ENCODE peak calls at places on chromosomes 11 and 22, in five cellular contexts. X is PC-3, E is PC-9, S is GM23248, P is OCI-LY7. H is an unnamed sample. For H3K9me2, the result is how much of the 10 kb centered on the place peaks cover.

GRCh38 chr11:18540207-18541009 is 13.7 kb upstream of the TSG101 start:
- DNase-seq in X (peak), E (peak), S (peak), P (peak), H (peak)

GRCh38 chr11:36339899-36340298 is 43.8 kb downstream of the PRR5L start:
- DNase-seq in X (no peak), E (no peak), S (no peak), P (no peak), H (no peak)

GRCh38 chr11:117717485-117718314 is 79.3 kb downstream of the DSCAML1 start:
- DNase-seq in X (peak), E (peak), S (no peak), P (no peak), H (peak)

GRCh38 chr11:6604081-6604626 is 580 bp downstream of the ILK start:
- DNase-seq in X (peak), E (no peak), S (peak), P (peak), H (peak)

GRCh38 chr11:35541621-35542375 is 16.4 kb upstream of the PAMR1 start:
- DNase-seq in X (no peak), E (peak), S (peak), P (no peak), H (peak)

GRCh38 chr11:62444271-62444833 is 25.5 kb downstream of the SCGB1A1 start:
- DNase-seq in X (no peak), E (no peak), S (peak), P (no peak), H (no peak)

GRCh38 chr11:92986585-92986984 is 17.1 kb downstream of the MTNR1B start:
- DNase-seq in X (no peak), E (no peak), S (no peak), P (no peak), H (no peak)

GRCh38 chr11:68818181-68818580 is 23.5 kb downstream of the CPT1A start:
- DNase-seq in X (no peak), E (no peak), S (no peak), P (no peak), H (no peak)

GRCh38 chr11:73121692-73122091 is 20.4 kb downstream of the FCHSD2 start:
- DNase-seq in X (no peak), E (no peak), S (no peak), P (no peak), H (no peak)

GRCh38 chr22:22938672-22939536 is 51.3 kb downstream of the IGLL5 start:
- DNase-seq in X (no peak), E (no peak), S (no peak), P (no peak), H (no peak)

DNA sequence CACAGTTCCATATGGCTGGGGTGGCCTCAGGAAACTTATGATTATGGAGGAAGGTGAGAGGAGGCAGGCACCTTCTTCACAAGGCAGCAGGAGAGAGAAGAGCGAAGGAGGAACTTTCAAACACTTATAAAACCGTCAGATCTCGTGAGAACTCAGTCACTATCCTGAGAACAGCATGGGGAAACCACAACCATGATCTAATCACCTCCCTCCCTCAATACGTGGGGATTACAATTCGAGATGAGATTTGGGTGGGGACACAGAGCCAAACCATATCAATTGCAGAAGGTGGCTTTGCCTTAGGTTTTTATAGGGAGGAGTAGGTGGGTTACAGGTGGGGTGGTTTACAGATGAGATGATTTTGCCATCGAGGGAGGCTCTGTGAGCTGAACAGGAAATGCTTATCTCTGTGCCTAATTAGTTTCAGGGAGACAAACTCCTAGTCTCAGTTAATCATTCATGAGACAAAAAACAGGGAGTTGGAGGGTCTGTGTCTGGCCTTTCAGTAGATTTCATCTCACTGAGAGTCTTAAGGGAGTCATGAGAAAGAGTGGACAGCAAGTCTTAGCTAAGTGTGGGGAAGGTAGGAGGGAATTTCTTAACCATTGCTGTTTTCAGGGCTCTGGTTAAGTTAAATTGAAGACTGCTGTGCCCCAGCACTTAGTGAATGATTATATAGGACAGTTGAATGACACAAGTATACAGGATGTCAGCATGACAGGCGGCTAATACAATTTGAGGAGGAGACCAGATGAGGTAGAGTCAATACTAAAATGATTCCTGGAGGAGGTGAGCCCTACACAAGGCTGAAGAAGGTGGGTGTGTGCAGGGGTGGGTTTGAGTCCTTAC is 47.7 kb downstream of the CWC15 start:
- DNase-seq in X (no peak), E (no peak), S (peak), P (no peak), H (no peak)
- H2AFZ ChIP-seq in X (no peak), E (no peak), S (no peak), P (peak), H (no peak)

DNA sequence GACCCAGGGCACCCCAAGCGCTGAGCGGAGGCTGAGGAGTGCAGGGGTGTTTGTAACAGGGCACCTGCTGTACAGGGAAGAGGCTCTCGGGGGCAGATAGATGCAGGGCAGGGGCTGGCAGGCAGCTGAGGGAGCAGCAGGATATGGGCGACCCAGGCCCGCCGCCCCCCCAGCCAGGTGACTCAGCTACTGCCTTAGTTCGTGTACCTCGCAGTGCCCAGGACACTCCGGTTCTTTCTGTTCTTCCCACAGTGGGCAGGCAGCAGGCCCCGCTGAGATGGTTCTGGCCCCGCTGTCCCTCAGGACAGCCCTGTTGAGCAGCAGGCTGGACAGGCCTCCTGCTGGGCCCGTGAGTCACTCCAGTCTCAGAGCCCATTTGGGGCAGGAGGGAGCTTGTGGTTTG is 16.2 kb downstream of the PHLDA2 start:
- DNase-seq in X (peak), E (no peak), S (peak), P (no peak), H (peak)
- H3K27ac ChIP-seq in X (peak), E (peak), S (no peak), P (no peak), H (peak)

GRCh38 chr11:132898021-132898420 is 634.3 kb downstream of the OPCML start:
- DNase-seq in X (no peak), E (no peak), S (no peak), P (no peak), H (no peak)

GRCh38 chr11:132901638-132902610 is 630.4 kb downstream of the OPCML start:
- DNase-seq in X (no peak), E (no peak), S (peak), P (no peak), H (no peak)

GRCh38 chr11:132895340-132895739 is 637.0 kb downstream of the OPCML start:
- DNase-seq in X (no peak), E (no peak), S (peak), P (no peak), H (peak)

GRCh38 chr11:132894598-132894997 is 637.7 kb downstream of the OPCML start:
- DNase-seq in X (no peak), E (no peak), S (no peak), P (no peak), H (peak)

GRCh38 chr11:132898676-132899075 is 633.6 kb downstream of the OPCML start:
- DNase-seq in X (no peak), E (no peak), S (no peak), P (no peak), H (no peak)
- H3K9me2 ChIP-seq in X (under half), E (under half), S (under half), P (under half), H (under half)

DNA sequence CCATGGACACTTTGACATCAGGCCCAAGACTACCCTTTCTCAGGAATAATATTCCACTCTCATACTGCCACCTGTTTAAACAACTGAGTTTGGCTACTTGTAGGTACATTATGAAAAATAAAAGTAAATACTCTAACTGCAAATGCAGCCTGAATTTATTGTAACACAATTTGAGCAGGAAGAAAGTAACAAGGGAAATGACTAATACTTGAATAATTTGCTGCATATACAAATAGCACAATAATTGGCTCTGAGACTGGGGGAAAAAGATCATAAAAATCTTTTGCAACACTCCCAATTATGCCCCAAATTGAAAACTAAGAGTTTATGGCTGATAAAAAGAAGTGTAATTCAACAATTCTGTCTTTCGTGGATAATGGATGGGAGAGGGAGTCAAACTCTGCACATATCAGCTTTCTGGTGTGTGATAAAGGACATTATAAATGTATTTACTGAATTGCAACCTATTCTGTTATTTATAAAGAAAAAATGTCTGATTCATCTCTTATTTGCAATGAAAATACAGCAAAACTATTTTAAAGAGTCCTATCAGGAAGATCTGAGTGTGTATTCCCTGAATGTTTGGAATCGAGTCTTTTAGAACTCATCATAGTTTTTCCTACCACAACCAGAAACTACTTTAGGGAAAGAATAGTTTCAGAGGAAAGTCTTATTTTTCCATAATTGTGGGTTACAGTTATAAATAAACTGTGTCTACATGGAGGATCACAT is 359.0 kb downstream of the JRKL start:
- DNase-seq in X (peak), E (no peak), S (peak), P (no peak), H (no peak)
- H2AFZ ChIP-seq in X (peak), E (no peak), S (peak), P (no peak), H (no peak)

GRCh38 chr11:33735166-33735425 is 1.1 kb downstream of the CD59 start:
- DNase-seq in X (no peak), E (no peak), S (peak), P (peak), H (peak)

GRCh38 chr11:33733978-33734377 is 2.2 kb downstream of the CD59 start:
- DNase-seq in X (no peak), E (no peak), S (peak), P (no peak), H (no peak)

GRCh38 chr11:33734441-33735165 is 1.6 kb downstream of the CD59 start:
- DNase-seq in X (peak), E (peak), S (peak), P (no peak), H (peak)

GRCh38 chr11:33732176-33732575 is 4.0 kb downstream of the CD59 start:
- DNase-seq in X (no peak), E (peak), S (peak), P (no peak), H (no peak)

DNA sequence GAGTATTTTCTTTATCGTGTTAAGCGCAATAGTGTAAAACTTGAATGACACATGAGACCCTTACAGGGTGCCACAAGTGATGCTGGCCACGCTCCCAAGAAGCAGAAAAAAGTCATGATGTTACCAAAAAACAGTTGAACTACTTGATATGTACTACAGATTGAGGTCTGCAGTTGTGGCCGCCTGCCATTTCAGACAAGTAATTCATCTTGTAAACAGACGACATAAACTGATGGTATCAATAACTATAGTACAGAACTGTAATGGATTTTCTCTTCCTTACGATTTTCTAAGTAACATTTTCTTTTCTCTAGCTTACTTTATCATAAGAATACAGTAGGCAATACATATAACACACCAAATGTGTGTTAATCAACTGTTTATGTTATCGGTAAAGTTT is 5.5 kb downstream of the CD59 start:
- DNase-seq in X (no peak), E (no peak), S (no peak), P (no peak), H (no peak)
- H3K27ac ChIP-seq in X (no peak), E (no peak), S (peak), P (no peak), H (peak)

GRCh38 chr11:8361206-8361605 is 97.5 kb upstream of the LMO1 start:
- DNase-seq in X (no peak), E (no peak), S (no peak), P (no peak), H (no peak)

GRCh38 chr11:8361664-8362210 is 98.1 kb upstream of the LMO1 start:
- DNase-seq in X (no peak), E (no peak), S (no peak), P (no peak), H (no peak)

GRCh38 chr11:8359521-8359920 is 95.8 kb upstream of the LMO1 start:
- DNase-seq in X (no peak), E (no peak), S (no peak), P (no peak), H (no peak)

GRCh38 chr11:8357891-8358566 is 94.4 kb upstream of the LMO1 start:
- DNase-seq in X (no peak), E (no peak), S (no peak), P (no peak), H (no peak)

DNA sequence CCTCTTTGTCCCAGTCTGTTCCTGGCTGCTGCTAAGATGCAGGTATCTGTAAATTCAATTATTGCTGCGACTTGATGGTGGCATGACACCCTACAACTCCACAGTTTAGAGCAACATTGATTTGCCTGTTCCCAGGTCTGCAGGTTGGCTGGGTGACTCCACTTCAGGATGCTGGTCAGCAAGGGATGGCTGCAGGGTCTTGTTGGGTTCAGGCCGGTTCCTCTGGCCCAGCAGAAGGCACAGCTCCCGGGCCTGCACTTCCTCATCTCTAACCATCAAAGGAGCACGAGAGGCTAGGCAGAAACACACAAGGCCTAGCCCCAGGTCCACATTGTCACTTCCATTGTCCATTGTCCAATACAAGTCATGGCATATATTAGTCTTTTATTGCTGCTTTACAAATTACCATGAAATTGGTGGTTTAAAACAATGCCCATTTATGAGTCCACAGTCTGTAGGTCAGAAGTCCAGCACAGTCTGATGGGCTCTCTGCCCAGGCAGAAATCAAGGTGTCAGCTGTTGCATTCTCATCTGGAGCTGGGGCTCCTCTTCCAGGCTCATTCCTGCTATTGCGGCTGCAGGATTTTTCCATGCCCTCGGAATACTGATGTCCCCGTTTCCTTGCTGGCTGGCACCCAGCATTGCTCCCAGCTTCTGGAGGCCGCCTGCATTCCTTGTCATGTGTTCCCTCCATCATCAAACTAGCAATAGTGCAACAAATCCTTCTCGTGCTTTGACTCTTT is 96.6 kb upstream of the LMO1 start:
- DNase-seq in X (no peak), E (no peak), S (no peak), P (no peak), H (peak)
- H3K9me2 ChIP-seq in X (under half), E (under half), S (under half), P (under half), H (under half)

GRCh38 chr11:119144825-119145476 is 3.9 kb upstream of the ABCG4 start:
- DNase-seq in X (peak), E (peak), S (peak), P (peak), H (peak)
- H2AFZ ChIP-seq in X (peak), E (no peak), S (peak), P (no peak), H (no peak)

DNA sequence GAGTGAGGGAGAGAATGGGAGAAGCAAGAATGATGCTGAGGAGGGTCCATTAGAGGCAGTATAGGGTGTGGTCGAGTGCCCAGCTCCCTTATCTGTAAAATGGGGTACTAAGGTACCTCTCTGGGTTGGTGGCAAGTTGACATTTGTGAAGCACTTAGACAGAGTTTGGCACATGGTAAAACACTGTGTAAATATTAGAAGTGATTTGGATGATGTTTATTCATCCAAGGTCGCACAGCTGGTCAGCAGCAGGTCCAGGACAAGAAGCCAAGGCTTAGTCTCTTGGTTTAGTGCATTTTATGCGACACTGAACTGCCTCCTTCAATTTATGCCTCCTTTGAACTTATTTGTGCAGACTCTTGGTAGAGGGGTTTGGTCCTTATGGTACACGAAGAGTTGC is 19.4 kb downstream of the KREMEN1 start:
- DNase-seq in X (no peak), E (no peak), S (no peak), P (no peak), H (no peak)
- H3K27ac ChIP-seq in X (no peak), E (no peak), S (no peak), P (no peak), H (no peak)

DNA sequence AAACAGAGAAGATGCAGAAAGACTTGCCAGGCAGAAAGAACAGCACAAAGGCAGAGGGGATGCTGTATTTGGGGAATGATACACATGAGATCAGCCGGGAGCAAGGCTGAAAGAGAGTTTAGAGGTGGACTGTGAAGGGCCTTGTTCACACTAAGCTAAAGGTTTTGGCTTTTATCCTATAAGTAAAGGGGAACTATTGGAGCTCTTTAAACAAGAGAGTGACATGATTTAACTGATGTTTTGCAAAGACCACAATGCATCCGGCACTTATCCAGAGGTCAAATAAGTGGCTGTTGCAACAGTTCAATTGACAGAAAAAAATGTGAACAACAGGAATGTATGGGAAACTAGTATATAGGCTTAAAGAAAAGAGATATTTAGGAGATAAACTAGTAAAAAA is 64.7 kb upstream of the RRAS2 start:
- DNase-seq in X (peak), E (peak), S (peak), P (no peak), H (no peak)
- H3K9me2 ChIP-seq in X (under half), E (under half), S (under half), P (under half), H (under half)

GRCh38 chr22:28609921-28610320 is 69.7 kb downstream of the TTC28 start:
- DNase-seq in X (no peak), E (no peak), S (no peak), P (no peak), H (no peak)
- H2AFZ ChIP-seq in X (no peak), E (no peak), S (no peak), P (no peak), H (no peak)

H was measured in hepatocyte.